ENCODE peak calls at places on chromosomes 16 and 17, in seven cellular contexts. Y is MCF 10A; R is GM20000; D is A549; S is HuH-7; E is stimulated activated effector memory CD8-positive, alpha-beta T cell treated with anti-CD3 and anti-CD28 coated beads, Interleukin-12 subunit alpha, Interleukin-12 subunit beta, amount 100 ng/mL, for 72 hours; C is AG04450. G is an unnamed sample.

GRCh38 chr16:8572919-8573724 is 17.2 kb downstream of the TMEM114 start:
- DNase-seq in Y (peak), R (no peak), D (peak), S (peak), E (no peak), C (no peak), G (no peak)

GRCh38 chr17:7782237-7782636 is 51.8 kb upstream of the KDM6B start:
- DNase-seq in Y (peak), R (no peak), D (peak), S (peak), E (no peak), C (peak), G (no peak)

GRCh38 chr16:49833055-49833454 is 22.9 kb downstream of the ZNF423 start:
- DNase-seq in Y (no peak), R (no peak), D (no peak), S (no peak), E (no peak), C (no peak), G (no peak)

GRCh38 chr16:67395458-67396158 is 2.3 kb upstream of the TPPP3 start:
- DNase-seq in Y (peak), R (no peak), D (no peak), S (no peak), E (no peak), C (no peak), G (no peak)

GRCh38 chr17:61122356-61122913 is 277.2 kb upstream of the TBX2 start:
- DNase-seq in Y (no peak), R (no peak), D (no peak), S (no peak), E (no peak), C (no peak), G (no peak)

GRCh38 chr16:81095953-81096714 is at the start of gene GCSH:
- DNase-seq in Y (peak), R (peak), D (peak), S (peak), E (peak), C (peak), G (peak)

GRCh38 chr17:4522661-4523060 is 24.0 kb downstream of the SPNS2 start:
- DNase-seq in Y (no peak), R (no peak), D (no peak), S (no peak), E (no peak), C (no peak), G (no peak)

GRCh38 chr16:11063432-11064201 is 119.3 kb downstream of the CLEC16A start:
- DNase-seq in Y (no peak), R (no peak), D (no peak), S (no peak), E (no peak), C (no peak), G (no peak)

GRCh38 chr17:957856-958421 is 21.6 kb downstream of the NXN start:
- DNase-seq in Y (no peak), R (no peak), D (peak), S (no peak), E (no peak), C (no peak), G (no peak)

GRCh38 chr16:3480901-3481695 is 14.2 kb downstream of the C16orf90 start:
- DNase-seq in Y (no peak), R (no peak), D (no peak), S (no peak), E (no peak), C (no peak), G (no peak)

GRCh38 chr16:58399718-58400633 is 7.7 kb downstream of the GINS3 start:
- DNase-seq in Y (no peak), R (no peak), D (peak), S (no peak), E (no peak), C (no peak), G (no peak)

G was measured in dorsolateral prefrontal cortex.